ENCODE peak calls at places on chromosomes 3 and 15, in six cellular contexts. G is GM04504; K is heart left ventricle; T is epithelial cell of esophagus; S is A549; M is activated T-cell treated with anti-CD3 and anti-CD28 coated beads, Interleukin-2, amount 50 U/mL, for 4 hours. R is an unnamed sample.
A peak's percentile ranks its signal among the peaks of the same experiment; 100 is the strongest.

GRCh38 chr3:186818956-186819355 is 12.7 kb upstream of the RFC4 start:
- DNase-seq in G (no peak), K (no peak), T (no peak), S (no peak), M (no peak), R (no peak)

GRCh38 chr15:24734391-24734790 is 58.8 kb downstream of the NPAP1 start:
- DNase-seq in G (no peak), K (no peak), T (peak; percentile 41), S (no peak), M (no peak), R (no peak)

GRCh38 chr3:197394464-197395321 is 96.3 kb upstream of the DLG1 start:
- DNase-seq in G (peak; percentile 99), K (peak; percentile 72), T (peak; percentile 100), S (no peak), M (peak; percentile 9), R (peak; percentile 75)

GRCh38 chr3:122092460-122093165 is 37.5 kb downstream of the CD86 start:
- DNase-seq in G (no peak), K (peak; percentile 66), T (peak; percentile 86), S (no peak), M (peak; percentile 7), R (no peak)

GRCh38 chr15:39153718-39154117 is 427.2 kb upstream of the THBS1 start:
- DNase-seq in G (no peak), K (no peak), T (peak; percentile 43), S (no peak), M (no peak), R (no peak)

GRCh38 chr15:59313703-59314332 is 58.9 kb downstream of the MYO1E start:
- DNase-seq in G (no peak), K (peak; percentile 80), T (peak; percentile 97), S (peak; percentile 67), M (no peak), R (peak; percentile 78)

GRCh38 chr3:101070260-101071121 is 77.3 kb upstream of the ABI3BP start:
- DNase-seq in G (no peak), K (peak; percentile 80), T (peak; percentile 60), S (no peak), M (peak; percentile 30), R (peak; percentile 77)

GRCh38 chr3:153462550-153462949 is 300.5 kb downstream of the RAP2B start:
- DNase-seq in G (no peak), K (no peak), T (no peak), S (no peak), M (no peak), R (no peak)

GRCh38 chr3:8756671-8757070 is 12.7 kb downstream of the OXTR start:
- DNase-seq in G (no peak), K (no peak), T (no peak), S (no peak), M (no peak), R (no peak)

GRCh38 chr3:28575100-28575747 is 226.6 kb upstream of the AZI2 start:
- DNase-seq in G (no peak), K (peak; percentile 57), T (peak; percentile 6), S (no peak), M (no peak), R (peak; percentile 52)

GRCh38 chr3:43248194-43248593 is 38.1 kb upstream of the SNRK start:
- DNase-seq in G (peak; percentile 69), K (no peak), T (no peak), S (no peak), M (no peak), R (no peak)

GRCh38 chr3:169659096-169659521 is 4.4 kb downstream of the MECOM start:
- DNase-seq in G (no peak), K (no peak), T (no peak), S (no peak), M (no peak), R (peak; percentile 68)

GRCh38 chr15:46786886-46787285 is 930.4 kb upstream of the SEMA6D start:
- DNase-seq in G (no peak), K (no peak), T (no peak), S (no peak), M (no peak), R (no peak)

GRCh38 chr15:66702770-66703539 is 919 bp downstream of the SMAD6 start:
- DNase-seq in G (no peak), K (peak; percentile 74), T (no peak), S (no peak), M (no peak), R (no peak)

GRCh38 chr3:24048843-24049242 is 103.8 kb downstream of the NR1D2 start:
- DNase-seq in G (no peak), K (no peak), T (peak; percentile 47), S (no peak), M (no peak), R (no peak)

GRCh38 chr15:92068121-92068520 is 214.6 kb downstream of the SLCO3A1 start:
- DNase-seq in G (no peak), K (no peak), T (no peak), S (no peak), M (no peak), R (no peak)

GRCh38 chr15:33975023-33975565 is 6.8 kb downstream of the CHRM5 start:
- DNase-seq in G (no peak), K (no peak), T (peak; percentile 7), S (no peak), M (no peak), R (no peak)

GRCh38 chr15:88249220-88249619 is 7.3 kb downstream of the NTRK3 start:
- DNase-seq in G (no peak), K (no peak), T (no peak), S (no peak), M (no peak), R (no peak)

GRCh38 chr3:65443739-65444447 is 594.8 kb downstream of the MAGI1 start:
- DNase-seq in G (no peak), K (no peak), T (no peak), S (no peak), M (no peak), R (no peak)

GRCh38 chr3:111751961-111752360 is 107.1 kb upstream of the PHLDB2 start:
- DNase-seq in G (no peak), K (no peak), T (no peak), S (no peak), M (no peak), R (no peak)

GRCh38 chr15:101138913-101139880 is 112.7 kb downstream of the CHSY1 start:
- DNase-seq in G (no peak), K (no peak), T (no peak), S (no peak), M (no peak), R (no peak)

GRCh38 chr3:126083511-126083912 is 412 bp downstream of the SLC41A3 start:
- DNase-seq in G (no peak), K (no peak), T (peak; percentile 56), S (peak; percentile 35), M (peak; percentile 30), R (peak; percentile 65)

GRCh38 chr3:13192471-13193213 is 119.4 kb upstream of the IQSEC1 start:
- DNase-seq in G (no peak), K (peak; percentile 28), T (no peak), S (peak; percentile 67), M (no peak), R (no peak)

GRCh38 chr3:179673522-179673921 is 20.7 kb downstream of the USP13 start:
- DNase-seq in G (no peak), K (no peak), T (no peak), S (no peak), M (no peak), R (no peak)

GRCh38 chr15:62644216-62644873 is 398.2 kb upstream of the TPM1 start:
- DNase-seq in G (no peak), K (no peak), T (no peak), S (no peak), M (no peak), R (no peak)